ENCODE peak calls at places on chromosomes 12 and 14, in four cellular contexts. E is HCT116, T is heart left ventricle, I is body of pancreas. L is an unnamed sample.

GRCh38 chr12:124940143-124940392 is 25.6 kb upstream of the UBC start:
- ATAC-seq in I (no peak), E (no peak), T (no peak), L (no peak)

GRCh38 chr12:7162691-7163114 is 26.8 kb upstream of the PEX5 start:
- ATAC-seq in E (peak; percentile 99), I (peak; percentile 91), T (peak; percentile 67), L (peak; percentile 39)

GRCh38 chr12:57540998-57541397 is 6.0 kb downstream of the DCTN2 start:
- ATAC-seq in T (no peak), I (no peak), E (no peak), L (no peak)

GRCh38 chr12:26043139-26044006 is 81.5 kb downstream of the BHLHE41 start:
- ATAC-seq in T (no peak), I (no peak), E (no peak), L (no peak)

GRCh38 chr12:111761099-111761498 is 5.6 kb upstream of the ALDH2 start:
- ATAC-seq in I (no peak), E (no peak), T (no peak), L (no peak)

GRCh38 chr12:109154485-109155438 is 38.4 kb downstream of the ACACB start:
- ATAC-seq in T (peak; percentile 97), E (peak; percentile 91), I (peak; percentile 97), L (peak; percentile 93)

GRCh38 chr14:83976223-83976770 is 1553.6 kb upstream of the FLRT2 start:
- ATAC-seq in T (no peak), E (no peak), I (peak; percentile 22), L (no peak)

GRCh38 chr12:2126676-2127406 is 74.1 kb downstream of the CACNA1C start:
- ATAC-seq in I (no peak), E (no peak), T (peak; percentile 43), L (no peak)

GRCh38 chr12:101596172-101596571 is 1.4 kb downstream of the MYBPC1 start:
- ATAC-seq in I (no peak), T (no peak), E (no peak), L (no peak)

GRCh38 chr14:104404922-104405321 is 174.6 kb upstream of the C14orf180 start:
- ATAC-seq in E (no peak), I (no peak), T (no peak), L (no peak)

GRCh38 chr12:49061157-49061650 is 610 bp upstream of the KMT2D start:
- ATAC-seq in T (no peak), I (no peak), E (no peak), L (no peak)

GRCh38 chr14:61188936-61189808 is 92.0 kb downstream of the TMEM30B start:
- ATAC-seq in I (peak; percentile 68), T (peak; percentile 82), E (peak; percentile 87), L (peak; percentile 80)

GRCh38 chr12:75585309-75585708 is 73.9 kb upstream of the KRR1 start:
- ATAC-seq in I (no peak), T (no peak), E (peak; percentile 87), L (no peak)

GRCh38 chr14:34465069-34465859 is 3.2 kb upstream of the SPTSSA start:
- ATAC-seq in E (no peak), T (no peak), I (no peak), L (no peak)

GRCh38 chr14:31307198-31307597 is 99.6 kb upstream of the HECTD1 start:
- ATAC-seq in T (no peak), E (peak; percentile 44), I (no peak), L (no peak)

GRCh38 chr12:28415755-28416154 is 225.5 kb downstream of the CCDC91 start:
- ATAC-seq in T (no peak), E (no peak), I (no peak), L (peak; percentile 48)

GRCh38 chr12:94386422-94386821 is 73.2 kb downstream of the CEP83 start:
- ATAC-seq in T (peak; percentile 85), I (peak; percentile 27), E (no peak), L (peak; percentile 68)

GRCh38 chr14:88605594-88605993 is 42.8 kb downstream of the ZC3H14 start:
- ATAC-seq in I (no peak), E (no peak), T (peak; percentile 42), L (no peak)

GRCh38 chr14:24277606-24278321 is 6.4 kb upstream of the RABGGTA start:
- ATAC-seq in T (peak; percentile 21), E (no peak), I (no peak), L (peak; percentile 16)

GRCh38 chr14:100281286-100282082 is 24.8 kb downstream of the SLC25A29 start:
- ATAC-seq in T (no peak), I (no peak), E (no peak), L (no peak)

GRCh38 chr12:34257093-34257492 is 234.8 kb downstream of the ALG10 start:
- ATAC-seq in T (no peak), E (no peak), I (no peak), L (no peak)

GRCh38 chr14:69346710-69347109 is 51.4 kb downstream of the ERH start:
- ATAC-seq in E (peak; percentile 92), I (no peak), T (no peak), L (peak; percentile 35)

GRCh38 chr14:65373011-65373670 is 39.4 kb upstream of the FUT8 start:
- ATAC-seq in I (peak; percentile 48), T (no peak), E (no peak), L (no peak)

GRCh38 chr12:125203145-125203765 is 138.0 kb downstream of the AACS start:
- ATAC-seq in T (no peak), I (no peak), E (peak; percentile 74), L (no peak)

GRCh38 chr12:124386059-124386458 is 91.2 kb downstream of the RFLNA start:
- ATAC-seq in T (no peak), I (no peak), E (peak; percentile 21), L (no peak)

GRCh38 chr14:99213603-99214002 is 58.4 kb downstream of the BCL11B start:
- ATAC-seq in E (no peak), T (no peak), I (no peak), L (no peak)

GRCh38 chr14:34857689-34858449 is 17.3 kb downstream of the BAZ1A start:
- ATAC-seq in T (no peak), E (no peak), I (no peak), L (no peak)

GRCh38 chr14:58280954-58281787 is 17.2 kb upstream of the ARID4A start:
- ATAC-seq in I (peak; percentile 67), E (no peak), T (peak; percentile 67), L (peak; percentile 79)
- H3K36me3 ChIP-seq in I (no peaks in the 10 kb centered on the region), E (peaks cover 22% of the 10 kb centered on the region), T (peaks cover 78% of the 10 kb centered on the region), L (peaks cover 63% of the 10 kb centered on the region)

DNA sequence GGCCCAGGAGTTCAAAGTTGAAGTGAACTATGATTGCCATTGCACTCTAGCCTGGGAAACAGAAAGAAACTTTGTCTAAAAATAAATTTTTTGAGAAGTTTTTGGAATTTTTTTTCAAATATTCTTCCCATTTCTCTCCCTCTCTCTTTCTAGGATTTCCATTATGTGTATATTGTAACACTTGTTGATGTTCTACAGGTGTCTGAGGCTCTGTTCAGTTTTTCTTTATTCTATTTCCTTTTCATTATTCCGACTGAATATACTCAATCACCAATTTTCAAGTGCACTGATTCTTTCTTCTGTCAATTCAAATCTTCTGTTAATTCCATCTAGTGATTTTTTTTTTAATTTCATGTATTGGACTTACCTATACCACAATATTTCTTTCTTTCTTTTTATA is 48.3 kb upstream of the SLC6A15 start:
- ATAC-seq in T (no peak), I (no peak), E (no peak), L (no peak)
- TF ChIP-seq POLR2A in T (no peak), I (no peak), E (no peak), L (no peak)

DNA sequence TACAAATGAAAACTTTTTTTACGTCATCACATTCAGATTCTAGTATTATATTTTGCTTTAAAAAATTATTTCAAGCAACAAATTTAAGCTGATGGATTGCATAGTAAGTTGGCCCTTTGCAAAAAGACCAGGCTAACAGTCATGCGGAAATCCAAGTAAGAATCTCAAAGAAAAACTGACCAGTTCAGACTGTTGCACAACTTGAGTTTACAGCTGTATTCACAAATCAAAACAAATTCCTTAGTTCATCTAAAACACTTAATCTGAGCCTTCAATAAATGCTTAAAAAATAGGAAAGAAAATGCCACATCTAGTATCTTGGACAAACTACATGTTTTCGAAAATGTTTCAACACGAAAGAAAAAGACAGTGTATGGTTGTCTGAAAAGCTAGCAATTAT is 847 bp downstream of the CCDC59 start:
- ATAC-seq in I (no peak), T (no peak), E (no peak), L (no peak)
- H3K36me3 ChIP-seq in I (no peaks in the 10 kb centered on the region), T (peaks cover 46% of the 10 kb centered on the region), E (peaks cover 23% of the 10 kb centered on the region), L (peaks cover 4% of the 10 kb centered on the region)

GRCh38 chr14:106850913-106851825 is 1324.8 kb downstream of the TMEM121 start:
- ATAC-seq in E (no peak), I (no peak), T (no peak), L (no peak)
- TF ChIP-seq POLR2A in E (no peak), I (no peak), T (no peak), L (no peak)

L was measured in gastroesophageal sphincter.